ENCODE peak calls at places on chromosomes 5 and 9, in five cellular contexts. G, R, D, O and Y are unnamed samples.

GRCh38 chr5:142013734-142014495 is 1.1 kb upstream of the GNPDA1 start:
- DNase-seq in G (peak; percentile 89), R (no peak), D (no peak), O (no peak), Y (no peak)

GRCh38 chr5:77262685-77263084 is 52.2 kb downstream of the PDE8B start:
- DNase-seq in G (no peak), R (no peak), D (no peak), O (no peak), Y (no peak)

GRCh38 chr5:7813576-7813975 is 37.4 kb downstream of the CFAP90 start:
- DNase-seq in G (no peak), R (no peak), D (no peak), O (no peak), Y (no peak)

GRCh38 chr9:93224591-93224990 is 40.7 kb downstream of the WNK2 start:
- DNase-seq in G (peak; percentile 9), R (no peak), D (no peak), O (no peak), Y (no peak)

GRCh38 chr9:11417782-11418181 is 805.0 kb upstream of the PTPRD start:
- DNase-seq in G (no peak), R (no peak), D (no peak), O (no peak), Y (no peak)

GRCh38 chr9:93902780-93903655 is 52.1 kb downstream of the BARX1 start:
- DNase-seq in G (no peak), R (no peak), D (no peak), O (no peak), Y (no peak)

GRCh38 chr5:149141957-149142851 is 911 bp downstream of the ABLIM3 start:
- DNase-seq in G (peak; percentile 54), R (no peak), D (no peak), O (peak; percentile 56), Y (no peak)

GRCh38 chr9:91384954-91385353 is 23.2 kb upstream of the AUH start:
- DNase-seq in G (no peak), R (no peak), D (no peak), O (no peak), Y (no peak)

GRCh38 chr5:174222891-174223290 is 177.4 kb downstream of the NSG2 start:
- DNase-seq in G (no peak), R (no peak), D (no peak), O (no peak), Y (no peak)

GRCh38 chr5:442335-443238 is at the start of gene EXOC3:
- DNase-seq in G (peak; percentile 77), R (peak; percentile 60), D (peak; percentile 70), O (peak; percentile 73), Y (peak; percentile 47)

GRCh38 chr9:126373241-126373640 is 46.6 kb downstream of the MVB12B start:
- DNase-seq in G (peak; percentile 68), R (no peak), D (no peak), O (no peak), Y (no peak)

GRCh38 chr5:119470851-119471451 is 18.7 kb downstream of the HSD17B4 start:
- DNase-seq in G (peak; percentile 39), R (no peak), D (no peak), O (peak; percentile 48), Y (no peak)

GRCh38 chr5:43840424-43841232 is 237.6 kb downstream of the NNT start:
- DNase-seq in G (no peak), R (no peak), D (no peak), O (no peak), Y (no peak)

GRCh38 chr9:4891674-4892073 is 93.4 kb upstream of the JAK2 start:
- DNase-seq in G (no peak), R (no peak), D (no peak), O (no peak), Y (no peak)

GRCh38 chr5:67774796-67775195 is 440.8 kb upstream of the PIK3R1 start:
- DNase-seq in G (no peak), R (no peak), D (no peak), O (peak; percentile 8), Y (no peak)

GRCh38 chr9:28808042-28808441 is 1234.8 kb upstream of the C9orf72 start:
- DNase-seq in G (no peak), R (no peak), D (no peak), O (no peak), Y (no peak)

GRCh38 chr5:154315196-154315595 is 124.7 kb downstream of the GALNT10 start:
- DNase-seq in G (no peak), R (no peak), D (no peak), O (no peak), Y (no peak)